ENCODE peak calls at places on chromosomes 13 and 19, in seven cellular contexts. One of them, this sample, is unnamed.

GRCh38 chr13:27792393-27793218 is at the start of gene GSX1:
- DNase-seq in left ventricle myocardium inferior: peak
- DNase-seq in GM23248: peak
- DNase-seq in tibial nerve: no peak
- DNase-seq in HepG2: peak
- DNase-seq in endodermal cell: peak
- DNase-seq in LNCaP clone FGC: peak
- DNase-seq in this sample: no peak

GRCh38 chr13:35600137-35600536 is 123.6 kb upstream of the MAB21L1 start:
- DNase-seq in left ventricle myocardium inferior: no peak
- DNase-seq in GM23248: peak
- DNase-seq in tibial nerve: no peak
- DNase-seq in HepG2: peak
- DNase-seq in endodermal cell: no peak
- DNase-seq in LNCaP clone FGC: no peak
- DNase-seq in this sample: no peak

GRCh38 chr19:17751103-17751911 is at the start of gene FCHO1:
- DNase-seq in left ventricle myocardium inferior: peak
- DNase-seq in GM23248: no peak
- DNase-seq in tibial nerve: peak
- DNase-seq in HepG2: peak
- DNase-seq in endodermal cell: no peak
- DNase-seq in LNCaP clone FGC: no peak
- DNase-seq in this sample: no peak

GRCh38 chr13:51297556-51297955 is 41.9 kb upstream of the SERPINE3 start:
- DNase-seq in left ventricle myocardium inferior: no peak
- DNase-seq in GM23248: no peak
- DNase-seq in tibial nerve: no peak
- DNase-seq in HepG2: no peak
- DNase-seq in endodermal cell: peak
- DNase-seq in LNCaP clone FGC: no peak
- DNase-seq in this sample: no peak

GRCh38 chr19:18433039-18433691 is 4.8 kb downstream of the ISYNA1 start:
- DNase-seq in left ventricle myocardium inferior: no peak
- DNase-seq in GM23248: peak
- DNase-seq in tibial nerve: no peak
- DNase-seq in HepG2: no peak
- DNase-seq in endodermal cell: peak
- DNase-seq in LNCaP clone FGC: no peak
- DNase-seq in this sample: no peak

GRCh38 chr19:35206379-35206778 is 22.2 kb downstream of the FAM187B start:
- DNase-seq in left ventricle myocardium inferior: no peak
- DNase-seq in GM23248: no peak
- DNase-seq in tibial nerve: no peak
- DNase-seq in HepG2: no peak
- DNase-seq in endodermal cell: no peak
- DNase-seq in LNCaP clone FGC: no peak
- DNase-seq in this sample: no peak

GRCh38 chr13:90738881-90739280 is 608.6 kb upstream of the MIR17HG start:
- DNase-seq in left ventricle myocardium inferior: no peak
- DNase-seq in GM23248: peak
- DNase-seq in tibial nerve: no peak
- DNase-seq in HepG2: no peak
- DNase-seq in endodermal cell: no peak
- DNase-seq in LNCaP clone FGC: no peak
- DNase-seq in this sample: no peak

GRCh38 chr13:27638521-27638920 is 16.8 kb downstream of the POLR1D start:
- DNase-seq in left ventricle myocardium inferior: no peak
- DNase-seq in GM23248: peak
- DNase-seq in tibial nerve: no peak
- DNase-seq in HepG2: no peak
- DNase-seq in endodermal cell: no peak
- DNase-seq in LNCaP clone FGC: no peak
- DNase-seq in this sample: no peak

GRCh38 chr13:27851049-27851448 is 58.8 kb downstream of the GSX1 start:
- DNase-seq in left ventricle myocardium inferior: no peak
- DNase-seq in GM23248: no peak
- DNase-seq in tibial nerve: no peak
- DNase-seq in HepG2: no peak
- DNase-seq in endodermal cell: no peak
- DNase-seq in LNCaP clone FGC: no peak
- DNase-seq in this sample: no peak

GRCh38 chr19:13031917-13032623 is 36.8 kb downstream of the NFIX start:
- DNase-seq in left ventricle myocardium inferior: no peak
- DNase-seq in GM23248: peak
- DNase-seq in tibial nerve: peak
- DNase-seq in HepG2: peak
- DNase-seq in endodermal cell: no peak
- DNase-seq in LNCaP clone FGC: no peak
- DNase-seq in this sample: no peak

GRCh38 chr13:50401721-50402510 is 386.7 kb downstream of the KCNRG start:
- DNase-seq in left ventricle myocardium inferior: no peak
- DNase-seq in GM23248: peak
- DNase-seq in tibial nerve: no peak
- DNase-seq in HepG2: no peak
- DNase-seq in endodermal cell: no peak
- DNase-seq in LNCaP clone FGC: no peak
- DNase-seq in this sample: no peak

GRCh38 chr19:33444993-33445751 is 71.7 kb downstream of the CEBPG start:
- DNase-seq in left ventricle myocardium inferior: peak
- DNase-seq in GM23248: peak
- DNase-seq in tibial nerve: no peak
- DNase-seq in HepG2: no peak
- DNase-seq in endodermal cell: no peak
- DNase-seq in LNCaP clone FGC: no peak
- DNase-seq in this sample: no peak

GRCh38 chr19:50638576-50638975 is 1.1 kb downstream of the SYT3 start:
- DNase-seq in left ventricle myocardium inferior: no peak
- DNase-seq in GM23248: no peak
- DNase-seq in tibial nerve: no peak
- DNase-seq in HepG2: no peak
- DNase-seq in endodermal cell: no peak
- DNase-seq in LNCaP clone FGC: no peak
- DNase-seq in this sample: no peak
- H3K4me3 ChIP-seq in left ventricle myocardium inferior: peak
- H3K4me3 ChIP-seq in GM23248: no peak
- H3K4me3 ChIP-seq in tibial nerve: no peak
- H3K4me3 ChIP-seq in HepG2: no peak
- H3K4me3 ChIP-seq in endodermal cell: no peak
- H3K4me3 ChIP-seq in LNCaP clone FGC: no peak
- H3K4me3 ChIP-seq in this sample: no peak

DNA sequence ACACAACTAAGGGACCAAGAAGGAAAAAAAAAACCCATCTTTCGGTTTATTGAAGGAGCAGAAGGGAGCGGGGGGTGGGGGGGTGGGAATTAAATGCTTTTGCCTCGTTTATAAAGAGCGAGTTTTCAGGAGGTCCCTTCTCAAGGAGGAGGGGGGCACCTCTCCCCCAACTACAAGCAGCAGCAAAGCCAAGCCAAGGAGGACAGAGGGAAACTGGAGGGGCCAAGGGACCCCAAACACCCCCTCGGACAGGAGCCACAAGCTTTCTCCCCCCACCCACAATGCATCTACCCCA is 2.4 kb downstream of the IRF2BP1 start:
- DNase-seq in left ventricle myocardium inferior: no peak
- DNase-seq in GM23248: no peak
- DNase-seq in tibial nerve: no peak
- DNase-seq in HepG2: no peak
- DNase-seq in endodermal cell: peak
- DNase-seq in LNCaP clone FGC: no peak
- DNase-seq in this sample: no peak
- H3K4me3 ChIP-seq in left ventricle myocardium inferior: peak
- H3K4me3 ChIP-seq in GM23248: peak
- H3K4me3 ChIP-seq in tibial nerve: no peak
- H3K4me3 ChIP-seq in HepG2: no peak
- H3K4me3 ChIP-seq in endodermal cell: peak
- H3K4me3 ChIP-seq in LNCaP clone FGC: peak
- H3K4me3 ChIP-seq in this sample: no peak

DNA sequence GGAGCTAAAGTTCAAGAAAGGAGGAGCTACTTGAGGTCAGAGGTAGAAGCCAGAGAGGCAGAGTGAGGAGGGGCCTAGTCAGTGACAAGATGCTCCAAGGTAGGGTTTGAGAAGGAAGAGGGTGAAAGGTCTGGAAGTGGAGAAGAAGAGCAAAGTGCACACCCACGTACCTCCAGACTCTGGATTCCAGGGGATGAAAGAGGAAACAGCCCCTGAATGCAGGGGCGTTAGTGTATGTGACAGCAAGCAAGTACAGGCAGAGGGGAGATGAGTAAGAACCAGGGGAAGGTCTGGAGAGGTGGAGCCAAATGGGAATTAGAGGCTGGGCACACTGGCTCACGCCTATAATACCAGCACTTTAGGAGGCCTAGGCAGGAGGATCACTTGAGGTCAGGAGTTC is 8.7 kb downstream of the RPS28 start:
- DNase-seq in left ventricle myocardium inferior: no peak
- DNase-seq in GM23248: no peak
- DNase-seq in tibial nerve: no peak
- DNase-seq in HepG2: no peak
- DNase-seq in endodermal cell: no peak
- DNase-seq in LNCaP clone FGC: no peak
- DNase-seq in this sample: no peak
- H3K4me3 ChIP-seq in left ventricle myocardium inferior: no peak
- H3K4me3 ChIP-seq in GM23248: no peak
- H3K4me3 ChIP-seq in tibial nerve: no peak
- H3K4me3 ChIP-seq in HepG2: no peak
- H3K4me3 ChIP-seq in endodermal cell: no peak
- H3K4me3 ChIP-seq in LNCaP clone FGC: no peak
- H3K4me3 ChIP-seq in this sample: no peak

GRCh38 chr19:2775556-2776430 is 7.3 kb downstream of the SGTA start:
- DNase-seq in left ventricle myocardium inferior: peak
- DNase-seq in GM23248: peak
- DNase-seq in tibial nerve: peak
- DNase-seq in HepG2: peak
- DNase-seq in endodermal cell: no peak
- DNase-seq in LNCaP clone FGC: no peak
- DNase-seq in this sample: no peak
- H3K4me3 ChIP-seq in left ventricle myocardium inferior: peak
- H3K4me3 ChIP-seq in GM23248: no peak
- H3K4me3 ChIP-seq in tibial nerve: peak
- H3K4me3 ChIP-seq in HepG2: peak
- H3K4me3 ChIP-seq in endodermal cell: no peak
- H3K4me3 ChIP-seq in LNCaP clone FGC: no peak
- H3K4me3 ChIP-seq in this sample: no peak

GRCh38 chr19:10228393-10228792 is 2.7 kb downstream of the S1PR2 start:
- DNase-seq in left ventricle myocardium inferior: no peak
- DNase-seq in GM23248: no peak
- DNase-seq in tibial nerve: no peak
- DNase-seq in HepG2: no peak
- DNase-seq in endodermal cell: no peak
- DNase-seq in LNCaP clone FGC: no peak
- DNase-seq in this sample: no peak
- H3K4me3 ChIP-seq in left ventricle myocardium inferior: peak
- H3K4me3 ChIP-seq in GM23248: no peak
- H3K4me3 ChIP-seq in tibial nerve: no peak
- H3K4me3 ChIP-seq in HepG2: no peak
- H3K4me3 ChIP-seq in endodermal cell: no peak
- H3K4me3 ChIP-seq in LNCaP clone FGC: no peak
- H3K4me3 ChIP-seq in this sample: no peak

This sample was measured in iPS DF 6.9.